ENCODE peak calls at places on chromosome 11, in eight cellular contexts. N is NCI-H460; Q is CD4-positive, CD25-positive, alpha-beta regulatory T cell; U is stimulated activated CD4-positive, alpha-beta T cell treated with anti-CD3 and anti-CD28 coated beads, Interleukin-4, amount 100 ng/mL, for 4 hours; I is HTR-8/SVneo; T is GM04503; H is A172; O is skeletal muscle cell. F is an unnamed sample.

GRCh38 chr11:25733777-25734176 is 598.2 kb upstream of the ANO3 start:
- DNase-seq in Q (no peak), I (no peak), H (no peak), N (no peak), O (no peak), U (no peak), T (no peak), F (no peak)

GRCh38 chr11:134725939-134726639 is 314.0 kb upstream of the B3GAT1 start:
- DNase-seq in Q (no peak), I (no peak), O (no peak), N (peak; percentile 7), H (no peak), T (no peak), U (no peak), F (no peak)

GRCh38 chr11:7603031-7603781 is 70.1 kb downstream of the CYB5R2 start:
- DNase-seq in T (no peak), O (no peak), I (no peak), Q (no peak), U (no peak), N (no peak), H (no peak), F (peak; percentile 80)

GRCh38 chr11:91248199-91248807 is 976.3 kb upstream of the FAT3 start:
- DNase-seq in U (no peak), O (no peak), N (peak; percentile 2), T (no peak), I (no peak), Q (no peak), H (peak; percentile 10), F (no peak)

GRCh38 chr11:62337682-62338181 is 484 bp downstream of the ASRGL1 start:
- DNase-seq in H (no peak), I (peak; percentile 10), T (no peak), U (peak; percentile 2), Q (no peak), O (no peak), N (no peak), F (no peak)

GRCh38 chr11:121723261-121723741 is 270.5 kb upstream of the SORL1-AS1 start:
- DNase-seq in Q (no peak), H (no peak), U (no peak), N (no peak), I (no peak), T (no peak), O (no peak), F (no peak)

GRCh38 chr11:15114501-15115475 is at the start of gene INSC:
- DNase-seq in I (no peak), T (no peak), H (no peak), Q (no peak), N (no peak), O (no peak), U (no peak), F (peak; percentile 52)

GRCh38 chr11:1202776-1203504 is 19.9 kb upstream of the MUC5B start:
- DNase-seq in I (peak; percentile 88), N (peak; percentile 43), Q (peak; percentile 41), H (peak; percentile 26), O (no peak), U (peak; percentile 51), T (no peak), F (peak; percentile 8)

GRCh38 chr11:74171630-74172465 is 759 bp downstream of the PPME1 start:
- DNase-seq in U (no peak), N (no peak), Q (no peak), H (peak; percentile 22), T (no peak), I (no peak), O (no peak), F (no peak)

GRCh38 chr11:127451852-127452251 is 451.3 kb upstream of the KIRREL3 start:
- DNase-seq in U (no peak), O (no peak), Q (no peak), T (no peak), H (no peak), I (no peak), N (no peak), F (no peak)

GRCh38 chr11:107172996-107173395 is 154.7 kb upstream of the GUCY1A2 start:
- DNase-seq in Q (no peak), I (no peak), T (no peak), N (no peak), H (no peak), U (no peak), O (no peak), F (no peak)

GRCh38 chr11:60175860-60176275 is 7.0 kb downstream of the MS4A6A start:
- DNase-seq in I (no peak), U (no peak), H (no peak), T (no peak), N (no peak), Q (no peak), O (no peak), F (no peak)